ENCODE peak calls at places on chromosomes 7 and 10, in five cellular contexts. X, M, T, Q and L are unnamed samples.

GRCh38 chr7:116546054-116546453 is 21.2 kb downstream of the CAV1 start:
- DNase-seq in X (no peak), Q (no peak), T (no peak), M (no peak), L (no peak)

GRCh38 chr7:134545379-134545778 is 3.5 kb upstream of the AKR1B15 start:
- DNase-seq in Q (no peak), T (no peak), M (no peak), X (no peak), L (no peak)

GRCh38 chr7:21887779-21888178 is 57.9 kb downstream of the CDCA7L start:
- DNase-seq in Q (no peak), M (no peak), T (no peak), X (no peak), L (no peak)

GRCh38 chr7:85376589-85376988 is 189.7 kb upstream of the SEMA3D start:
- DNase-seq in Q (no peak), M (no peak), T (no peak), X (no peak), L (no peak)

GRCh38 chr10:86162036-86162435 is 204.6 kb downstream of the GRID1 start:
- DNase-seq in M (no peak), T (no peak), X (no peak), Q (no peak), L (no peak)

GRCh38 chr7:21193895-21194294 is 234.0 kb upstream of the SP4 start:
- DNase-seq in M (no peak), Q (no peak), X (no peak), T (no peak), L (no peak)

GRCh38 chr10:61986788-61987187 is 85.3 kb downstream of the ARID5B start:
- DNase-seq in X (no peak), M (no peak), Q (no peak), T (no peak), L (no peak)

GRCh38 chr10:70378122-70378521 is 4.3 kb downstream of the LRRC20 start:
- DNase-seq in T (no peak), X (no peak), Q (peak; percentile 95), M (peak; percentile 95), L (peak; percentile 70)

GRCh38 chr7:23396222-23396621 is 74.1 kb downstream of the IGF2BP3 start:
- DNase-seq in M (peak; percentile 91), T (no peak), X (no peak), Q (peak; percentile 44), L (no peak)

GRCh38 chr7:36215017-36215621 is 62.1 kb downstream of the EEPD1 start:
- DNase-seq in M (no peak), Q (no peak), T (no peak), X (no peak), L (no peak)

GRCh38 chr7:1368150-1368681 is 91.1 kb downstream of the MICALL2 start:
- DNase-seq in X (no peak), T (no peak), Q (no peak), M (no peak), L (no peak)

GRCh38 chr7:18387191-18387720 is 108.3 kb upstream of the HDAC9 start:
- DNase-seq in T (no peak), Q (no peak), X (no peak), M (no peak), L (no peak)

GRCh38 chr7:78873117-78873516 is 580.4 kb downstream of the MAGI2 start:
- DNase-seq in Q (no peak), M (no peak), T (no peak), X (no peak), L (no peak)

GRCh38 chr7:117087639-117088396 is 134.5 kb downstream of the ST7 start:
- DNase-seq in M (no peak), Q (no peak), X (peak; percentile 73), T (no peak), L (no peak)

DNA sequence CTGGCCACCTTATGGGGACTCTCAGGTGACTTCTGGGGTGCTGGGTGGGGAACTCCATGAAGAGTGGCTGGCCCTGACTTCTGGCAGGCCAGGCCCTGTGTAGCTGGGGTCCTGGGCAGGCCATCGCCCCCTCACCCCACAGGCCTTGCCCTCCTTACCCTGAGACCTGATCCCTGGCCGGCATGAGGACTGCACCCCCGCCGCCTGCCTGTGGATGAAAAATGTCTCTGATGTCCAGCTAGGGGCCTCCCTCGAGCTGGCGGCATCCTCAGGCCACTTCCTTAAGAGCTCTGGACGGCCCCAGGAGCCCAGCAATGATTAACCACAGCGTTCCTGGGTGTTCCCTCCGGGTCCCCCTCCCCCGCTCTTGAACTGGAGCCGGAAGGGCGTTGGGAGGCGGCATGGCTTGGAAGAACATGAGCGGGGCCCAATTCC is 31.8 kb upstream of the SHH start:
- DNase-seq in Q (no peak), M (no peak), X (no peak), T (no peak), L (no peak)
- TF ChIP-seq CTCF in Q (no peak), M (no peak), X (no peak), T (no peak), L (no peak)

GRCh38 chr7:129405527-129405926 is 28.7 kb upstream of the STRIP2 start:
- DNase-seq in T (no peak), X (no peak), Q (no peak), M (no peak), L (no peak)

GRCh38 chr7:129401228-129401967 is 32.8 kb upstream of the STRIP2 start:
- DNase-seq in Q (no peak), M (no peak), T (no peak), X (peak; percentile 96), L (no peak)

GRCh38 chr7:129401968-129402860 is 32.0 kb upstream of the STRIP2 start:
- DNase-seq in T (no peak), X (peak; percentile 62), Q (no peak), M (no peak), L (no peak)
- TF ChIP-seq CTCF in T (no peak), X (peak; percentile 42), Q (peak; percentile 21), M (no peak), L (peak; percentile 6)

DNA sequence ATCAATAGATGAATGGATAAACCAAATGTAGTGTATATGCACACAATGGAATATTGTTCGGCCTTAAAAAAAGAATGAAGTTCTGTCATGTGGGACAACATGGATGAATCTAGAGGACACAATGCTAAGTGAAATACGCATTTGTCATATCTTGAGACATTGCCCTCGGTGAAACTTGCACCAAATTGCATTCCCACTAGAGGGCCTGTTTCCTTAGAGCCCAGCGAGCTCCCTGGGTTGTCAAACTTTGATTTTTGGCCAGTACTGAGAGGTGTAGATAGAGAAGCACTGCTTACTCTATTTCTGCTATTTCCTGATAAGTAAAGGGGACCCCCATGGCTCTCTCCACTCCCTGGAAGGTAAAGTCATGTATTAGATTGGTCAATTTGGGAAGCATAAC is 157.1 kb downstream of the GPAM start:
- DNase-seq in M (no peak), T (no peak), Q (no peak), X (no peak), L (no peak)
- TF ChIP-seq CTCF in M (no peak), T (no peak), Q (no peak), X (no peak), L (no peak)

DNA sequence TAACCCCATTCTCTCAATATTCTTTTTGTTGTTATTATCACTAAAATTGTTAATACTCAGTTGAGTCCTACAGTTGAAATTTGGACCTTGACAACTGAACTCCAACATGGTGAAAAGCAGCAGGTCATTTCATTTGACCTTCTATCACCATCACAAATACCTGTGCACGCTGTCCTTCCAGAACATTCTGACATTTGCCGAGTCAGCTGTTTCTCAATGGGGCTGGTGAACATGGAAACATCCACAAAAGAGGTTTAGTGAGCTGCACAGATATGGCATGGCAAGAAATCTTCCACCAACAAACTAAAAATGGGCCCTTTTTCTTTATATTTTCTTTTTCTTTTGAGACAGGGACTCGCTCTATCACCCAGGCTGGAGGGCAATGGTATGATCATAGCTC is 169.7 kb downstream of the ZNF438 start:
- DNase-seq in X (no peak), Q (no peak), T (no peak), M (no peak), L (no peak)
- TF ChIP-seq CTCF in X (no peak), Q (no peak), T (no peak), M (no peak), L (no peak)